ENCODE peak calls at places on chromosome 1, in four cellular contexts. X is IMR-90, B is ovary, Q is GM12864. P is an unnamed sample.

GRCh38 chr1:223504741-223505140 is 111.5 kb downstream of the CCDC185 start:
- DNase-seq in X (peak; percentile 90), B (no peak), Q (no peak), P (peak; percentile 97)

GRCh38 chr1:166884040-166884642 is 8.1 kb upstream of the TADA1 start:
- DNase-seq in X (peak; percentile 12), B (peak; percentile 51), Q (no peak), P (no peak)

GRCh38 chr1:153307221-153307600 is 5.5 kb downstream of the PGLYRP3 start:
- DNase-seq in X (no peak), B (no peak), Q (no peak), P (no peak)

GRCh38 chr1:41710980-41711379 is 207.7 kb downstream of the HIVEP3 start:
- DNase-seq in X (no peak), B (no peak), Q (no peak), P (no peak)

GRCh38 chr1:6612641-6613360 is 730 bp upstream of the PHF13 start:
- DNase-seq in X (peak; percentile 39), B (no peak), Q (no peak), P (peak; percentile 94)

GRCh38 chr1:21811875-21812305 is at the start of gene LDLRAD2:
- DNase-seq in X (no peak), B (no peak), Q (no peak), P (no peak)

GRCh38 chr1:32766328-32766972 is 50.7 kb downstream of the YARS1 start:
- DNase-seq in X (no peak), B (peak; percentile 39), Q (no peak), P (no peak)

GRCh38 chr1:45543599-45544417 is 6.8 kb upstream of the AKR1A1 start:
- DNase-seq in X (no peak), B (no peak), Q (peak; percentile 72), P (no peak)

GRCh38 chr1:206739411-206740076 is 31.0 kb upstream of the IL19 start:
- DNase-seq in X (peak; percentile 33), B (no peak), Q (peak; percentile 99), P (no peak)

DNA sequence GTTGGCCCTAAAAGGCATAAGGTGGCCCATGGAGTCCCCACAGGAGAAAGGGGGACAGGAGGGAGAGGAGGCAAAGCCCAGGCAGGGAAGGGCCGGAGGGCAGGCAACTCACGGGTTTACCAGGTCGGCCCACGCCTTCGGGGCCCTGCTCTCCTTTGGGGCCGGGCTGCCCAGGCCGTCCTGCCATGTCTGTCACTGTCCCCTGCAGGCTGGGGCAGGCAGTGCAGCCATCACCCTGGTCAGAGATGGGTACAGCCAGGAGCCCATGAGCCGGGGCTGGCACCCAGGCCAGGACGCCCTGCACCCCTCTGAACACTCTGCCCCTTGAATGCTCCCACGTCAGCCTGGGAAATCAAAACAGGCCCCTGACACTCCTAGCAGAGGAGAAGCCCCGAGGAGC is 19.8 kb downstream of the COL16A1 start:
- DNase-seq in X (no peak), B (no peak), Q (no peak), P (peak; percentile 24)
- TF ChIP-seq CTCF in X (peak; percentile 22), B (no peak), Q (peak; percentile 59), P (peak; percentile 55)

GRCh38 chr1:55870076-55870475 is 654.9 kb upstream of the USP24 start:
- DNase-seq in X (no peak), B (no peak), Q (no peak), P (no peak)

GRCh38 chr1:55867444-55867843 is 652.3 kb upstream of the USP24 start:
- DNase-seq in X (peak; percentile 28), B (no peak), Q (no peak), P (peak; percentile 33)

GRCh38 chr1:55869050-55869449 is 653.9 kb upstream of the USP24 start:
- DNase-seq in X (no peak), B (no peak), Q (no peak), P (no peak)

DNA sequence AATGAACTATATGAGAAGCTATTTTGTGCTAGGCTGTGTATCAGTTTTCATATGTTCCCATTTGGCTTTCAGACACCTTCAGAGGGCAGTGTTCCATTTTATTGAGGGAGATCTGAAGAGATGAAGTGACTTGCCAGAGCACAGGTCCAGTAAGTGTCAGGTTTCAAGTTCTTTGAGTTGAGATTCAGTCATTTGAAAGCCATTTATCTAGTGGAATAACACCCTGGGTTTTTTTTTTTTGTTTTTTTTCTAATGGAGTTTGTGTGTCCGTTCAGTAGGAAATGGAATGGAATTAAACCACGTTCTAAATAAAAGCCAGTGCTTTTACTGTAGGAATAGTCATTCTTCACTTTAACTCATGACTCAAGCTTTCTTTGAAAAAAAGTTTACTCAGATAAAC is 652.9 kb upstream of the USP24 start:
- DNase-seq in X (peak; percentile 50), B (no peak), Q (no peak), P (peak; percentile 48)
- TF ChIP-seq CTCF in X (no peak), B (no peak), Q (no peak), P (peak; percentile 40)

DNA sequence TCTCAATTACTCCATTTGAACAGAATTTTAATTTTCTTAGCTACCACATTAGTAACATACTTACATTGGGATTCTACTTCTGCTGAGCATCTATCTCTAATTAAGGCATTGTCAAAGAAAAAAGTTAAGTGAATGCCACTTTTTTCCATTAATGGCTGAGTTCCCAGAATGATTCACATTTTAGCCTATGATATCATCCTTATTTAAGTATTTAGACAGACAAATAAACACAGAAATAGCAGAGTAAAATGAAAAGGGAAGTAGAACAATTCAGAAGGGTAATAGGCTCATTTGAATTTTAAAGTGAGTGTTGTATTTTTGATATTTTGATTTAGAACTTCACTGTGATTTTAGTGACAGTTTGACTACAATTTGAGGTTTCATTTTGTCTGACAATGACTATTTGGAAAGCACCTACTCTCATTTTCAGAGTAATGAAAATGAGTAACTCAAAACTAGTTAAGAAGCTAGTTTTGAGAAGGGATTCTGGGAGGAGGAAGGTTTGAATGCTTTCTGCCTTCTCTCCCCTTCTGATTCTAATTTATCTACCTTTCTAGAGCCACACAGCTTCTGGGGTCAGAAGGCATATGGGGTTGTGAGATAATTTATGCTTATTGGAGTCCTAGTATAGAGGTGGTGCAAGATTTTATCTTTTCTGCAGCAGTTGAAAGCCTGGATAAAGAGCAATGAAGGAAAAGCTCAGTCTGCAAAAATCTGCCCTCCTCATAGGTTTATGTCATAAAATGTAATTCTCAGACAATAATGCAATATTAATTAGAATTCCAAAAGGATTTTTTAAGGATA is 15.5 kb downstream of the LYPLAL1 start:
- DNase-seq in X (peak; percentile 83), B (no peak), Q (no peak), P (peak; percentile 78)
- TF ChIP-seq CTCF in X (no peak), B (no peak), Q (no peak), P (no peak)

DNA sequence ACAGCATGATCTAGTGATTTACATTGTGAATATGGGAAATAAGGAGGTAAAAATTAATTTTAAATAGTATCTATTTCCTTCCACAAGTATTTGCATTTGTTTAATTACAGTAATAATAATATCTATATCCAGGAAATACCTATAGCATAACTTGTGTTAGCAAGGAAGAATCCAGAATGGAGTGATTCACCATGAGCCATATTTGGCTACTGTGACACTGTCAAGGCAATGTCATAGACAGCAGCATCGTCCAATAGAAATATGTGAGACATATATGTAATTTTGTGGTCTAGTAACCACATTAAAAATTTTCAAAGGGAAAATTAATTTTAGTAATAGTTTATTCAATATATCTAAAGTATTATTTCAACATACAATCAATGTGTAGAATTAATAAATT is 22.1 kb downstream of the CNST start:
- DNase-seq in X (peak; percentile 88), B (no peak), Q (no peak), P (peak; percentile 94)
- TF ChIP-seq CTCF in X (no peak), B (no peak), Q (no peak), P (no peak)

DNA sequence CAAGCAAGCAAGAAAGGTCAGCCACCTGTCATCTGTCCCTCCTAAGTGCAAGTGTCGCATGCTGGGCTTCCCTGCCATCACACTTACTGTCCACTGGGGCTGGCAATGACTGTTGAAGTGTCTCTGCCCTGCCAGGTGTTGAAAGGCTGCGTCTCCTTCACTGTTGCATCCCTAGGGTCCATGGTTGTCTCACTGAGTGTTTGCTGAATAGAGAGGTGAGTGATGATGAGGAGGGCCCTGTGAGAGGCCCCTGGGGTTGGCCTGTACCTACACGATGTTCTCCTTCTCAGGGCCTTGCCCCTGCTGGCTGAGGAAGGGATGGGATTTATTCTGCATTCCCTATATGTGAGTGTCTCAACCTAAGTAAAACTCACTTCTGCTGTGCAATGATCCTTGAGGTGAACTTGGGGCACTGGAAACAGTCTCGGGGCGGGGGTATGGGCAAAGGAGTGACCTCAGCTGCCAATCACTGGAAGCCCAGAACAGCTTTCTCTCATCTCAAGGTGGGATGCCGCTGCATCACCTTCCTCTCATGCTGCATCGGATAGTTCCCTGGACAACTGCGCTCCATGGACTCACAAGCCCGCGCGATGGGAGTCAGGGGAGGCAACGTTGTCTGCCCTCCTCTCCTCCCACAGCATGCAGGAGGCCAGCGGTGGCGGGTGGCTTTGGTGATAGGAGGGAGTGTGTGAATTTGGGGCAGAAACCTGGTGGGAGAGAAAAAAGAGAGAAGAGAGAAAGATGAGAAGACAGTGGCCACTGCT is 35.9 kb upstream of the SOX13 start:
- DNase-seq in X (no peak), B (no peak), Q (no peak), P (no peak)
- TF ChIP-seq CTCF in X (no peak), B (no peak), Q (no peak), P (peak; percentile 33)

GRCh38 chr1:154330669-154331068 is 5.3 kb downstream of the ATP8B2 start:
- DNase-seq in X (no peak), B (no peak), Q (no peak), P (no peak)

GRCh38 chr1:154329551-154330131 is 4.3 kb downstream of the ATP8B2 start:
- DNase-seq in X (no peak), B (no peak), Q (no peak), P (no peak)

GRCh38 chr1:154328318-154329151 is 3.2 kb downstream of the ATP8B2 start:
- DNase-seq in X (peak; percentile 62), B (peak; percentile 94), Q (no peak), P (peak; percentile 74)

GRCh38 chr1:154327466-154328317 is 2.4 kb downstream of the ATP8B2 start:
- DNase-seq in X (no peak), B (no peak), Q (peak; percentile 45), P (no peak)

GRCh38 chr1:154329152-154329521 is 3.8 kb downstream of the ATP8B2 start:
- DNase-seq in X (no peak), B (no peak), Q (no peak), P (no peak)
- TF ChIP-seq CTCF in X (peak; percentile 18), B (no peak), Q (no peak), P (peak; percentile 21)

GRCh38 chr1:25725482-25725881 is 74.5 kb upstream of the SELENON start:
- DNase-seq in X (no peak), B (no peak), Q (no peak), P (no peak)
- TF ChIP-seq CTCF in X (no peak), B (no peak), Q (no peak), P (no peak)

GRCh38 chr1:19229828-19230325 is 19.8 kb upstream of the UBR4 start:
- DNase-seq in X (no peak), B (no peak), Q (no peak), P (no peak)
- TF ChIP-seq CTCF in X (no peak), B (no peak), Q (no peak), P (no peak)

GRCh38 chr1:202002447-202002846 is 7.9 kb upstream of the ELF3 start:
- DNase-seq in X (no peak), B (no peak), Q (no peak), P (no peak)

GRCh38 chr1:202004711-202005110 is 5.7 kb upstream of the ELF3 start:
- DNase-seq in X (no peak), B (no peak), Q (no peak), P (no peak)

GRCh38 chr1:202007279-202007678 is 3.1 kb upstream of the ELF3 start:
- DNase-seq in X (no peak), B (no peak), Q (no peak), P (no peak)

GRCh38 chr1:202007703-202008489 is 2.5 kb upstream of the ELF3 start:
- DNase-seq in X (no peak), B (no peak), Q (no peak), P (peak; percentile 91)

GRCh38 chr1:202005958-202006357 is 4.4 kb upstream of the ELF3 start:
- DNase-seq in X (no peak), B (no peak), Q (no peak), P (peak; percentile 51)
- TF ChIP-seq CTCF in X (peak; percentile 52), B (peak; percentile 16), Q (no peak), P (peak; percentile 65)